ENCODE peak calls at places on chromosomes 11 and 22, in ten cellular contexts. K is AG04450; Q is GM12892; X is choroid plexus epithelial cell; O is cerebellar cortex; V is CD8-positive, alpha-beta T cell; F is HTR-8/SVneo; I is T-helper 17 cell; T is activated T-cell treated with anti-CD3 and anti-CD28 coated beads for 1 hour; L is A172. M is an unnamed sample.

GRCh38 chr11:86664930-86665329 is 7.5 kb downstream of the ME3 start:
- DNase-seq in I (no peak), F (no peak), T (no peak), Q (no peak), K (no peak), V (no peak), O (no peak), X (no peak), L (no peak), M (no peak)

GRCh38 chr11:61713464-61713863 is 33.3 kb downstream of the DAGLA start:
- DNase-seq in F (no peak), V (no peak), I (no peak), K (no peak), L (no peak), Q (no peak), T (no peak), O (no peak), X (no peak), M (no peak)

GRCh38 chr11:65501530-65502273 is 2.9 kb downstream of the MALAT1 start:
- DNase-seq in T (no peak), L (peak; percentile 64), K (no peak), F (no peak), I (no peak), Q (no peak), V (no peak), O (peak; percentile 47), X (peak; percentile 75), M (peak; percentile 63)

GRCh38 chr22:30048711-30049110 is 31.6 kb upstream of the HORMAD2 start:
- DNase-seq in T (no peak), V (no peak), X (no peak), I (no peak), K (no peak), O (no peak), Q (no peak), L (no peak), F (no peak), M (no peak)

GRCh38 chr11:35272391-35272821 is 133.4 kb downstream of the CD44 start:
- DNase-seq in F (no peak), V (peak; percentile 4), L (no peak), Q (peak; percentile 33), I (no peak), X (no peak), K (no peak), T (no peak), O (no peak), M (no peak)

GRCh38 chr22:29134448-29134847 is 61.6 kb downstream of the KREMEN1 start:
- DNase-seq in O (no peak), L (no peak), V (no peak), K (no peak), F (no peak), X (no peak), T (no peak), I (no peak), Q (no peak), M (no peak)

GRCh38 chr11:130765951-130766649 is 150.2 kb downstream of the SNX19 start:
- DNase-seq in Q (no peak), K (no peak), L (no peak), T (no peak), O (no peak), X (no peak), V (no peak), I (no peak), F (no peak), M (no peak)

GRCh38 chr11:98398508-98398907 is 622.2 kb upstream of the CNTN5 start:
- DNase-seq in V (no peak), X (no peak), O (no peak), K (no peak), L (no peak), T (no peak), I (no peak), F (no peak), Q (no peak), M (no peak)

GRCh38 chr11:72679869-72680268 is 5.6 kb upstream of the PDE2A start:
- DNase-seq in Q (no peak), L (no peak), K (no peak), T (no peak), F (no peak), V (no peak), O (no peak), I (no peak), X (no peak), M (no peak)

GRCh38 chr11:126159719-126160344 is 51.6 kb downstream of the RPUSD4 start:
- DNase-seq in O (no peak), T (no peak), Q (no peak), V (no peak), I (no peak), K (no peak), F (no peak), L (no peak), X (no peak), M (no peak)

M was measured in fibroblast of villous mesenchyme.